ENCODE peak calls at places on chromosomes 4 and X, in ten cellular contexts. K is OCI-LY7, W is fibroblast of lung, L is heart left ventricle, Q is kidney, Y is heart right ventricle, J is PC-3, P is mesenchymal stem cell, B is pancreas, D is stomach. C is an unnamed sample. For H3K36me3, the result is how much of the 10 kb centered on the place peaks cover.

GRCh38 chr4:174216935-174217272 is 66.6 kb downstream of the FBXO8 start:
- DNase-seq in D (no peak), J (no peak), W (no peak), L (no peak), Y (no peak), P (no peak), Q (no peak), K (no peak), B (no peak), C (no peak)

GRCh38 chr4:55124337-55125076 is 888 bp downstream of the KDR start:
- DNase-seq in K (no peak), Y (no peak), L (peak), Q (peak), W (peak), D (no peak), B (no peak), J (no peak), P (peak), C (peak)

GRCh38 chr4:11418610-11419009 is 10.1 kb downstream of the HS3ST1 start:
- DNase-seq in W (peak), L (no peak), Q (no peak), P (no peak), D (no peak), B (no peak), J (peak), Y (no peak), K (no peak), C (no peak)

GRCh38 chrX:34586936-34587335 is 70.1 kb downstream of the TMEM47 start:
- DNase-seq in P (no peak), Y (no peak), J (no peak), K (no peak), W (no peak), L (no peak), Q (no peak), D (no peak), B (no peak), C (no peak)

GRCh38 chr4:150477869-150478268 is 104.1 kb upstream of the MAB21L2 start:
- DNase-seq in L (no peak), Y (no peak), W (no peak), D (no peak), Q (no peak), B (no peak), J (no peak), P (no peak), K (no peak), C (no peak)

GRCh38 chr4:88411491-88412101 is 32.9 kb downstream of the HERC6 start:
- DNase-seq in B (no peak), Q (no peak), P (no peak), W (no peak), L (no peak), J (no peak), Y (no peak), K (no peak), D (no peak), C (no peak)

GRCh38 chrX:21770631-21771321 is 12.9 kb upstream of the SMPX start:
- DNase-seq in L (no peak), Y (no peak), Q (no peak), W (no peak), P (no peak), D (no peak), K (no peak), J (peak), B (no peak), C (no peak)

GRCh38 chr4:147110968-147111367 is 165.3 kb upstream of the TTC29 start:
- DNase-seq in Q (no peak), K (no peak), W (peak), P (peak), J (peak), L (no peak), B (no peak), Y (no peak), D (no peak), C (no peak)

GRCh38 chrX:124212622-124213021 is 119.8 kb upstream of the TEX13D start:
- DNase-seq in D (no peak), J (no peak), P (no peak), L (no peak), K (peak), W (no peak), Y (no peak), B (no peak), Q (no peak), C (no peak)

GRCh38 chr4:187302456-187302855 is 578.8 kb upstream of the FAT1 start:
- DNase-seq in D (no peak), L (no peak), Q (no peak), W (peak), K (peak), J (no peak), P (no peak), Y (no peak), B (no peak), C (no peak)

GRCh38 chr4:56531149-56531770 is 25.7 kb downstream of the ARL9 start:
- DNase-seq in B (no peak), W (no peak), D (no peak), Q (no peak), J (no peak), P (peak), L (no peak), K (no peak), Y (no peak), C (no peak)

GRCh38 chr4:134465417-134465816 is 263.8 kb upstream of the PABPC4L start:
- DNase-seq in L (no peak), Q (no peak), P (no peak), Y (no peak), K (no peak), J (no peak), W (no peak), D (no peak), B (no peak), C (no peak)

GRCh38 chr4:179582164-179582563 is 2139.9 kb upstream of the AGA start:
- DNase-seq in L (no peak), P (no peak), Y (no peak), J (no peak), D (no peak), K (no peak), W (no peak), Q (no peak), B (no peak), C (no peak)

GRCh38 chr4:7708981-7709380 is 230.7 kb downstream of the AFAP1 start:
- DNase-seq in B (peak), Y (no peak), J (no peak), D (no peak), W (peak), Q (no peak), P (no peak), K (no peak), L (no peak), C (peak)

GRCh38 chr4:125316781-125317525 is 2.2 kb downstream of the FAT4 start:
- DNase-seq in L (peak), D (peak), B (peak), Y (peak), P (peak), J (no peak), Q (peak), W (peak), K (no peak), C (peak)

GRCh38 chr4:39427477-39428119 is 20.9 kb downstream of the KLB start:
- DNase-seq in P (no peak), B (no peak), Q (no peak), K (no peak), Y (no peak), J (peak), D (no peak), L (no peak), W (no peak), C (no peak)

GRCh38 chr4:85733798-85734197 is 258.8 kb downstream of the ARHGAP24 start:
- DNase-seq in K (no peak), Y (no peak), D (no peak), J (no peak), P (no peak), B (no peak), W (no peak), L (no peak), Q (no peak), C (no peak)

GRCh38 chr4:39648213-39648612 is 9.5 kb upstream of the SMIM14 start:
- DNase-seq in Q (no peak), B (no peak), D (no peak), J (no peak), Y (no peak), W (no peak), L (no peak), P (no peak), K (no peak), C (no peak)

GRCh38 chrX:38999967-39000745 is 198.9 kb downstream of the MID1IP1 start:
- DNase-seq in D (no peak), L (no peak), B (no peak), Q (no peak), J (no peak), P (peak), Y (no peak), W (peak), K (no peak), C (no peak)

GRCh38 chr4:168917150-168917779 is 92.8 kb downstream of the CBR4 start:
- DNase-seq in B (no peak), W (peak), P (peak), D (no peak), L (no peak), Y (no peak), J (peak), K (peak), Q (no peak), C (peak)

GRCh38 chr4:134024251-134024650 is 177.3 kb downstream of the PABPC4L start:
- DNase-seq in K (peak), J (peak), D (no peak), Y (no peak), P (peak), B (no peak), L (no peak), W (peak), Q (no peak), C (no peak)

GRCh38 chr4:166415749-166416148 is 542.7 kb downstream of the TLL1 start:
- DNase-seq in B (no peak), Q (peak), K (no peak), P (no peak), J (no peak), D (no peak), L (no peak), Y (no peak), W (no peak), C (no peak)

GRCh38 chrX:75115707-75116413 is 40.2 kb downstream of the ABCB7 start:
- DNase-seq in Q (no peak), W (no peak), Y (no peak), P (no peak), J (no peak), D (no peak), K (no peak), L (no peak), B (no peak), C (no peak)

GRCh38 chrX:11430266-11430665 is 137.1 kb downstream of the AMELX start:
- DNase-seq in J (no peak), Q (no peak), K (no peak), P (no peak), L (no peak), B (no peak), W (no peak), D (no peak), Y (no peak), C (no peak)

GRCh38 chr4:88697588-88698329 is at the start of gene NAP1L5:
- DNase-seq in Y (peak), K (peak), P (peak), D (peak), W (peak), Q (peak), B (peak), L (peak), J (no peak), C (peak)

GRCh38 chr4:43242611-43243010 is 350.1 kb downstream of the GRXCR1 start:
- DNase-seq in D (no peak), W (peak), Q (no peak), J (peak), K (no peak), Y (no peak), B (no peak), P (peak), L (no peak), C (no peak)

GRCh38 chrX:74107666-74108065 is 196.3 kb upstream of the ZCCHC13 start:
- DNase-seq in D (no peak), L (no peak), J (no peak), B (no peak), K (no peak), Y (no peak), W (no peak), Q (no peak), P (no peak), C (no peak)

GRCh38 chr4:52614241-52614640 is 44.9 kb downstream of the USP46 start:
- DNase-seq in P (no peak), L (no peak), W (no peak), K (no peak), D (no peak), J (no peak), Y (no peak), Q (no peak), B (no peak), C (no peak)

GRCh38 chr4:169662226-169662625 is 41.8 kb downstream of the CLCN3 start:
- DNase-seq in P (peak), W (no peak), Y (no peak), K (no peak), J (no peak), L (no peak), D (no peak), Q (no peak), B (no peak), C (no peak)

GRCh38 chrX:143581260-143581659 is 54.6 kb downstream of the SLITRK4 start:
- DNase-seq in P (no peak), K (no peak), D (no peak), L (no peak), W (no peak), Y (no peak), J (no peak), B (no peak), Q (no peak), C (no peak)

GRCh38 chrX:2492536-2493218 is 8.1 kb downstream of the DHRSX start:
- DNase-seq in L (no peak), K (no peak), J (no peak), Q (no peak), B (no peak), D (no peak), P (no peak), W (no peak), Y (no peak), C (no peak)
- H3K36me3 ChIP-seq in L (under half), K (half or more), J (under half), Q (under half), B (under half), D (under half), P (under half), W (under half), Y (under half), C (under half)

GRCh38 chr4:78386679-78387078 is 164.9 kb upstream of the ANXA3 start:
- DNase-seq in J (no peak), Y (no peak), Q (no peak), L (no peak), P (no peak), W (no peak), B (no peak), D (no peak), K (no peak), C (no peak)
- H3K36me3 ChIP-seq in J (under half), Y (under half), Q (under half), L (under half), P (under half), W (under half), B (under half), D (under half), K (under half), C (under half)

DNA sequence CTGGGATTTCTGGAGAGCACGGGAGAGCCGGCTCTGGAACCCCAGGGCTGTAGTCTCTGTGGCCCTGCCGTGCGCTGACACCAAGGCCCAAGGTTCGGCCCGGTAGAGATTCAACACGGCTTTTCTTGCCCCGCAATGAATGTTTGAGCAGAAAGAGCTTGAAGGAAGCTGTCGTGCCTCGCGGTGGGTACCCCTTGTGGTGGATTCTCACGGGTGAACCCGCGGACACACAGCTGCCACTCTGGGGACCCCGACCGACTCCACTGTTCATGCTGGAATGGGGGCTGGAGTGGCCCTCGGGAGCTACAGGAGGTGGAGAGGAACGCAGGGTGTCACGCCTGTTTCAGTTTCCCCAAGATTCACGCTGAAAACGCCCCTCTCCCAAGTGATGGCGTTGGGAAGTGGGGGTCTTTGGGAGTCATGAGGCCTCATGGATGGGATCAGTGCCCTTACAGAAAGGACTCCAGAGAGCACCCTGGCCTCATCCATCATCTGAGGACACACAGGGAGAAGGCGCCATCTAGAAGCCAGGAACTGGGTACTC is 6.6 kb downstream of the SLC25A6 start:
- DNase-seq in D (no peak), L (no peak), W (no peak), Q (peak), K (no peak), Y (no peak), J (no peak), B (peak), P (no peak), C (no peak)
- H3K36me3 ChIP-seq in D (half or more), L (under half), W (under half), Q (under half), K (half or more), Y (half or more), J (under half), B (half or more), P (half or more), C (half or more)

GRCh38 chr4:128735714-128736113 is 73.8 kb upstream of the JADE1 start:
- DNase-seq in L (no peak), B (no peak), J (no peak), K (no peak), P (no peak), Q (no peak), D (no peak), Y (no peak), W (no peak), C (no peak)
- H3K36me3 ChIP-seq in L (under half), B (under half), J (under half), K (under half), P (under half), Q (under half), D (under half), Y (under half), W (under half), C (under half)

DNA sequence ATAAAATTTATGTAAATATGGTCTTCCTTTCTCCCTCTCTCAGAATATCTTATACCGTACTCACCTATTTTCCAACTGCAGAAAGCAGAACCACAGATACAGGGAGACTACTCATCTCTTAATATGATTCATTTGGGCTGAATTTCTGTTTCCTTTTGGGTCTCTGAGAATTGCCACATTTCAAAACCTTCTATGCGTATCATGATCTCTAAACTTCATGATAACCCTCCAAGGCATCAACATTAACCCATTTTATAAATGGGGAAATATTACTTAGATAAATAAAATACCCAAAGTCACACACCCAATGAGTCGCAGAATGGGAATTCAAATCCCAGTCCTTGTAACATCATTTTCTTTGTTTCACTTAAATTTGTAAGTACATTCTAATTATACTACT is 16.6 kb upstream of the PRDM8 start:
- DNase-seq in J (peak), D (no peak), L (no peak), B (no peak), W (no peak), Y (no peak), Q (no peak), K (no peak), P (no peak), C (no peak)
- H3K36me3 ChIP-seq in J (under half), D (under half), L (under half), B (under half), W (under half), Y (under half), Q (under half), K (under half), P (under half), C (under half)

GRCh38 chr4:1210971-1211370 is 38.0 kb downstream of the CTBP1 start:
- DNase-seq in D (no peak), K (no peak), Y (no peak), J (no peak), B (peak), P (no peak), L (peak), Q (peak), W (no peak), C (no peak)
- H3K36me3 ChIP-seq in D (half or more), K (half or more), Y (half or more), J (under half), B (under half), P (under half), L (under half), Q (under half), W (under half), C (under half)

DNA sequence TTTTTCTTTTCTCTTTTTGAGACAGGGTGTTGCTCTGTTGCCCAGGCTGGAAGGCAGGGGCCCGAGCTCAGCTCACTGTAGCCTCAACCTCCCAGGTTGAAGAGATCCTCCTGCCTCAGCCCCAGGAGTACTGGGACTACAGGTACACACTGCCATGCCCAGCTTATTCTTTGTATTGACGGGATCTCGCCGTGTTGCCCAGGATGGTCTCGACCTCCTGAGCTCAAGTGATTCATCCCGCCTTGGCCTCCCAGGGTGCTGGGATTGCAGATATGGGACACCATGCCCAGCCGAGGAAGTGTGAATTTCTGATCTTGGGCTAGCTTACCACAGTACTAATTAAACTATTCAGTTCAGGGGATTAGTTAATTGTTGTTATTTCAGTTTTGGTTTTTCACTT is 28.6 kb upstream of the FAM193A start:
- DNase-seq in L (no peak), Q (no peak), W (no peak), P (no peak), B (no peak), K (no peak), Y (no peak), D (no peak), J (no peak), C (no peak)
- H3K36me3 ChIP-seq in L (under half), Q (under half), W (under half), P (half or more), B (under half), K (half or more), Y (half or more), D (half or more), J (under half), C (under half)

GRCh38 chr4:184697956-184698355 is 35.9 kb downstream of the CENPU start:
- DNase-seq in B (no peak), Y (no peak), L (no peak), D (no peak), K (no peak), P (no peak), Q (no peak), J (no peak), W (no peak), C (no peak)
- H3K36me3 ChIP-seq in B (under half), Y (under half), L (under half), D (under half), K (half or more), P (under half), Q (under half), J (under half), W (under half), C (under half)

GRCh38 chr4:2333916-2334644 is 72.2 kb upstream of the MXD4 start:
- DNase-seq in J (no peak), P (no peak), B (peak), W (no peak), Q (peak), Y (no peak), D (no peak), L (no peak), K (no peak), C (no peak)
- H3K36me3 ChIP-seq in J (under half), P (under half), B (under half), W (under half), Q (under half), Y (under half), D (under half), L (under half), K (under half), C (under half)

GRCh38 chr4:73379946-73380345 is 24.1 kb upstream of the ALB start:
- DNase-seq in D (no peak), Y (no peak), P (no peak), J (no peak), W (no peak), L (no peak), B (no peak), Q (no peak), K (no peak), C (no peak)
- H3K36me3 ChIP-seq in D (under half), Y (under half), P (under half), J (under half), W (under half), L (under half), B (under half), Q (under half), K (under half), C (under half)